ENCODE peak calls at places on chromosomes 2 and 18, in five cellular contexts. One of them, this sample, is unnamed.

GRCh38 chr18:39839782-39840181 is 2115.3 kb upstream of the PIK3C3 start:
- DNase-seq in breast epithelium: no peak
- DNase-seq in psoas muscle: no peak
- DNase-seq in esophagus squamous epithelium: no peak
- DNase-seq in kidney: no peak
- DNase-seq in this sample: no peak

GRCh38 chr2:19632327-19633040 is 269.3 kb downstream of the TTC32 start:
- DNase-seq in psoas muscle: peak
- DNase-seq in esophagus squamous epithelium: no peak
- DNase-seq in breast epithelium: no peak
- DNase-seq in kidney: no peak
- DNase-seq in this sample: no peak

GRCh38 chr2:96470636-96471035 is 34.5 kb downstream of the NEURL3 start:
- DNase-seq in psoas muscle: peak
- DNase-seq in esophagus squamous epithelium: no peak
- DNase-seq in breast epithelium: no peak
- DNase-seq in kidney: peak
- DNase-seq in this sample: peak

GRCh38 chr2:121075641-121076500 is 209.1 kb downstream of the TFCP2L1 start:
- DNase-seq in psoas muscle: no peak
- DNase-seq in breast epithelium: no peak
- DNase-seq in kidney: no peak
- DNase-seq in esophagus squamous epithelium: no peak
- DNase-seq in this sample: no peak

GRCh38 chr2:187434342-187434785 is 13.7 kb downstream of the CALCRL start:
- DNase-seq in esophagus squamous epithelium: no peak
- DNase-seq in kidney: no peak
- DNase-seq in breast epithelium: no peak
- DNase-seq in psoas muscle: no peak
- DNase-seq in this sample: no peak

GRCh38 chr2:148602918-148603561 is 41.5 kb upstream of the EPC2 start:
- DNase-seq in kidney: no peak
- DNase-seq in psoas muscle: no peak
- DNase-seq in esophagus squamous epithelium: no peak
- DNase-seq in breast epithelium: no peak
- DNase-seq in this sample: no peak

GRCh38 chr18:57925706-57926105 is 118.3 kb upstream of the NEDD4L start:
- DNase-seq in psoas muscle: no peak
- DNase-seq in breast epithelium: no peak
- DNase-seq in esophagus squamous epithelium: no peak
- DNase-seq in kidney: no peak
- DNase-seq in this sample: no peak

GRCh38 chr2:121710470-121711170 is 26.1 kb downstream of the NIFK start:
- DNase-seq in kidney: no peak
- DNase-seq in esophagus squamous epithelium: no peak
- DNase-seq in breast epithelium: no peak
- DNase-seq in psoas muscle: no peak
- DNase-seq in this sample: no peak

GRCh38 chr2:191881982-191882816 is 35.3 kb upstream of the CAVIN2 start:
- DNase-seq in breast epithelium: no peak
- DNase-seq in psoas muscle: no peak
- DNase-seq in kidney: peak
- DNase-seq in esophagus squamous epithelium: no peak
- DNase-seq in this sample: no peak
- H3K4me3 ChIP-seq in breast epithelium: no peak
- H3K4me3 ChIP-seq in psoas muscle: no peak
- H3K4me3 ChIP-seq in kidney: no peak
- H3K4me3 ChIP-seq in esophagus squamous epithelium: no peak
- H3K4me3 ChIP-seq in this sample: no peak

GRCh38 chr18:31206064-31206463 is 43.4 kb upstream of the DSC1 start:
- DNase-seq in kidney: no peak
- DNase-seq in breast epithelium: no peak
- DNase-seq in esophagus squamous epithelium: no peak
- DNase-seq in psoas muscle: no peak
- DNase-seq in this sample: no peak
- H3K4me3 ChIP-seq in kidney: peak
- H3K4me3 ChIP-seq in breast epithelium: no peak
- H3K4me3 ChIP-seq in esophagus squamous epithelium: peak
- H3K4me3 ChIP-seq in psoas muscle: no peak
- H3K4me3 ChIP-seq in this sample: no peak

GRCh38 chr2:60483400-60483799 is 70.1 kb downstream of the BCL11A start:
- DNase-seq in kidney: no peak
- DNase-seq in breast epithelium: no peak
- DNase-seq in esophagus squamous epithelium: no peak
- DNase-seq in psoas muscle: no peak
- DNase-seq in this sample: no peak
- H3K4me3 ChIP-seq in kidney: no peak
- H3K4me3 ChIP-seq in breast epithelium: no peak
- H3K4me3 ChIP-seq in esophagus squamous epithelium: no peak
- H3K4me3 ChIP-seq in psoas muscle: no peak
- H3K4me3 ChIP-seq in this sample: no peak

DNA sequence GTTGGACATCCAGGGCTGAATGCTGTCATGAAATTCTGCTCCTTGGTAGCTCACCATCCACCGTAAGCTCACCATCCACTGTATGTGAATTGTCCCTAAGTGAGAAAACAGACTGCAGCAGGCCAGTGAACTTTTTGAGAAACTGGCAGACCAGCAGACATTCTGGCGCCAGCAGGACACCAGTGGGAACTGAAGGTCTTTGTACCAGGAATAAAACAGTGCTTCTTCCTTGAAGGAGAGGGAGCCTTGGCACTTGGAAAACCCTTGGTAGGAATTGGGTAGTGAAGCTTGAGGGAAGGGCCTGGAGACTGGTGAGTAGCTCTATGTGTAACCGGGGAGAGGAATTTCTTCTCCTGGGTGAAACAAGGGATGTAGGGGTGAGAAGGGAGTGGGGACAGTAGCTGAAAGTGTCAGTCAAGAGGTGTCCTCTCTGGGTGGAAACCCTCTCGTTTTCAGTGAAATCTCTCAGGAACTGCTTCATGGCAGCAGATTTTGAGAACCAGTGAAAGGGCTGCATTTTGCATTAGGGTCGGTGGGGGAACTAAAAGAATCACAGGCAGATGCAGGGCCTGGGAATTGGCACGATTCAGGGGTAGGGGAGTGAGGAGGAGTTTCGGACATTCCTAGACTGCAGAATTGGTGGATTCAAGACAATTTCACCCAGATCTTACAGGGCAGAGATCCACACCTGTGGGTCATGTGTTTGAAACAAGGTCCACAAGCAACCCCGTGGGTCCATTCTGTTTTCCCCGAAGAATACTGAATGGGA is 131.4 kb upstream of the DLX2 start:
- DNase-seq in kidney: no peak
- DNase-seq in psoas muscle: no peak
- DNase-seq in esophagus squamous epithelium: no peak
- DNase-seq in breast epithelium: no peak
- DNase-seq in this sample: no peak
- H3K4me3 ChIP-seq in kidney: peak
- H3K4me3 ChIP-seq in psoas muscle: peak
- H3K4me3 ChIP-seq in esophagus squamous epithelium: peak
- H3K4me3 ChIP-seq in breast epithelium: no peak
- H3K4me3 ChIP-seq in this sample: no peak

GRCh38 chr18:59141294-59142068 is 1.8 kb downstream of the SEC11C start:
- DNase-seq in psoas muscle: no peak
- DNase-seq in esophagus squamous epithelium: no peak
- DNase-seq in breast epithelium: no peak
- DNase-seq in kidney: no peak
- DNase-seq in this sample: no peak
- H3K4me3 ChIP-seq in psoas muscle: no peak
- H3K4me3 ChIP-seq in esophagus squamous epithelium: no peak
- H3K4me3 ChIP-seq in breast epithelium: no peak
- H3K4me3 ChIP-seq in kidney: no peak
- H3K4me3 ChIP-seq in this sample: no peak

GRCh38 chr18:12056884-12057402 is 36.7 kb upstream of the ANKRD62 start:
- DNase-seq in esophagus squamous epithelium: no peak
- DNase-seq in kidney: no peak
- DNase-seq in psoas muscle: no peak
- DNase-seq in breast epithelium: no peak
- DNase-seq in this sample: no peak

GRCh38 chr18:12053312-12053711 is 40.3 kb upstream of the ANKRD62 start:
- DNase-seq in psoas muscle: no peak
- DNase-seq in breast epithelium: no peak
- DNase-seq in esophagus squamous epithelium: no peak
- DNase-seq in kidney: no peak
- DNase-seq in this sample: no peak

GRCh38 chr18:12059334-12060181 is 34.1 kb upstream of the ANKRD62 start:
- DNase-seq in breast epithelium: no peak
- DNase-seq in esophagus squamous epithelium: no peak
- DNase-seq in kidney: no peak
- DNase-seq in psoas muscle: no peak
- DNase-seq in this sample: no peak

GRCh38 chr18:12057419-12058039 is 36.1 kb upstream of the ANKRD62 start:
- DNase-seq in kidney: no peak
- DNase-seq in breast epithelium: no peak
- DNase-seq in psoas muscle: no peak
- DNase-seq in esophagus squamous epithelium: no peak
- DNase-seq in this sample: no peak

GRCh38 chr18:12056034-12056883 is 37.4 kb upstream of the ANKRD62 start:
- DNase-seq in kidney: no peak
- DNase-seq in psoas muscle: no peak
- DNase-seq in esophagus squamous epithelium: no peak
- DNase-seq in breast epithelium: no peak
- DNase-seq in this sample: no peak
- H3K4me3 ChIP-seq in kidney: no peak
- H3K4me3 ChIP-seq in psoas muscle: no peak
- H3K4me3 ChIP-seq in esophagus squamous epithelium: no peak
- H3K4me3 ChIP-seq in breast epithelium: no peak
- H3K4me3 ChIP-seq in this sample: no peak

GRCh38 chr2:56685205-56685604 is 501.4 kb downstream of the CCDC85A start:
- DNase-seq in psoas muscle: no peak
- DNase-seq in esophagus squamous epithelium: no peak
- DNase-seq in kidney: no peak
- DNase-seq in breast epithelium: no peak
- DNase-seq in this sample: no peak

GRCh38 chr2:56682397-56682760 is 498.6 kb downstream of the CCDC85A start:
- DNase-seq in breast epithelium: no peak
- DNase-seq in kidney: no peak
- DNase-seq in psoas muscle: no peak
- DNase-seq in esophagus squamous epithelium: no peak
- DNase-seq in this sample: no peak

GRCh38 chr2:56684371-56684770 is 500.6 kb downstream of the CCDC85A start:
- DNase-seq in breast epithelium: no peak
- DNase-seq in esophagus squamous epithelium: no peak
- DNase-seq in psoas muscle: no peak
- DNase-seq in kidney: no peak
- DNase-seq in this sample: no peak

GRCh38 chr2:56681659-56682396 is 498.0 kb downstream of the CCDC85A start:
- DNase-seq in kidney: no peak
- DNase-seq in breast epithelium: no peak
- DNase-seq in psoas muscle: no peak
- DNase-seq in esophagus squamous epithelium: no peak
- DNase-seq in this sample: no peak

DNA sequence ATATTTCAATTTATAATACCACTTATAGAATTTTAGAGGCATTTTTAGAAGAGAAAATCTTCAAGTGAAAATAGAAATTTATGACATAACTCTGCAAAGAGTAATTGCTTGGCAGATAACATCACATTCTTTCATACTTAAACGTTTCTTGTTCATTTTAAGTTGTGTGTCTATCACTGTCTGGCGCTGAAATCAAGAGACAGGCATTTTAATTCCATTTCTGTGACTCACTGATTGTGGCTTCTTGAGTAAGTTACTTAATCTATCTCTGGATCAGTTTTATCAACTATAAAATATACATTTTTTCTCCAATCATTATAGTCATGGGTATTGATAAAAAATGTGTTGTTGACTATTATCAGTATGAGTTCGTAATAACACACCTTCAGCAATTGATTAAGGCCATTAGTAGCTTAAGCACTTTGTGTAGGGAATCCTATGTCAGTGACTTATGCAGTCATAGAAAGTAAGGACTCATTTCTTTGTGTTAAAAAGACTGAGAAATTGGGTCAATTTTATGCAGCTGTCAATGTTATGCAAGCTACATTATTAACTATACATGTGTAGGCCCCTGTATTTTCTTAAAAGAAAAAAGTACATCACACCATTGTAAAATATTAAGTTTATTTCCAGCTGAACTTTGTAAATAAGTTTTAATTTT is 497.3 kb downstream of the CCDC85A start:
- DNase-seq in kidney: no peak
- DNase-seq in psoas muscle: no peak
- DNase-seq in esophagus squamous epithelium: no peak
- DNase-seq in breast epithelium: no peak
- DNase-seq in this sample: no peak
- H3K4me3 ChIP-seq in kidney: no peak
- H3K4me3 ChIP-seq in psoas muscle: no peak
- H3K4me3 ChIP-seq in esophagus squamous epithelium: no peak
- H3K4me3 ChIP-seq in breast epithelium: no peak
- H3K4me3 ChIP-seq in this sample: no peak

GRCh38 chr2:215396595-215397313 is 39.1 kb downstream of the FN1 start:
- DNase-seq in esophagus squamous epithelium: no peak
- DNase-seq in kidney: no peak
- DNase-seq in breast epithelium: no peak
- DNase-seq in psoas muscle: no peak
- DNase-seq in this sample: no peak

GRCh38 chr2:215392164-215392563 is 43.7 kb downstream of the FN1 start:
- DNase-seq in kidney: no peak
- DNase-seq in esophagus squamous epithelium: no peak
- DNase-seq in breast epithelium: no peak
- DNase-seq in psoas muscle: no peak
- DNase-seq in this sample: no peak

GRCh38 chr2:215395687-215396460 is 40.0 kb downstream of the FN1 start:
- DNase-seq in breast epithelium: no peak
- DNase-seq in esophagus squamous epithelium: no peak
- DNase-seq in psoas muscle: no peak
- DNase-seq in kidney: no peak
- DNase-seq in this sample: no peak

GRCh38 chr2:215392687-215393270 is 43.1 kb downstream of the FN1 start:
- DNase-seq in psoas muscle: no peak
- DNase-seq in esophagus squamous epithelium: no peak
- DNase-seq in kidney: no peak
- DNase-seq in breast epithelium: no peak
- DNase-seq in this sample: no peak

GRCh38 chr2:215394102-215394805 is 41.6 kb downstream of the FN1 start:
- DNase-seq in esophagus squamous epithelium: no peak
- DNase-seq in kidney: no peak
- DNase-seq in psoas muscle: no peak
- DNase-seq in breast epithelium: no peak
- DNase-seq in this sample: no peak
- H3K4me3 ChIP-seq in esophagus squamous epithelium: no peak
- H3K4me3 ChIP-seq in kidney: no peak
- H3K4me3 ChIP-seq in psoas muscle: no peak
- H3K4me3 ChIP-seq in breast epithelium: no peak
- H3K4me3 ChIP-seq in this sample: no peak